ENCODE peak calls at places on chromosomes 11 and 22, in six cellular contexts. C, K, B, Y, N and L are unnamed samples.

GRCh38 chr11:64745523-64746328 is 1.8 kb upstream of the RASGRP2 start:
- DNase-seq in B (peak), K (no peak), Y (no peak), N (no peak), C (no peak), L (no peak)

GRCh38 chr22:22070371-22070824 is 87.8 kb upstream of the TOP3B start:
- DNase-seq in B (no peak), Y (no peak), K (no peak), C (no peak), N (no peak), L (no peak)

GRCh38 chr11:72584293-72584921 is 89.8 kb downstream of the PDE2A start:
- DNase-seq in C (no peak), N (no peak), Y (no peak), K (no peak), B (no peak), L (no peak)

GRCh38 chr11:87114093-87114492 is 76.4 kb downstream of the TMEM135 start:
- DNase-seq in B (no peak), N (no peak), C (no peak), Y (no peak), K (no peak), L (no peak)

GRCh38 chr22:36625102-36625501 is 78.5 kb downstream of the CACNG2 start:
- DNase-seq in C (no peak), N (no peak), B (no peak), Y (no peak), K (no peak), L (no peak)

GRCh38 chr22:39176673-39177455 is 24.4 kb upstream of the CBX7 start:
- DNase-seq in B (no peak), N (no peak), K (no peak), Y (no peak), C (no peak), L (no peak)

GRCh38 chr11:128757886-128758612 is 64.2 kb downstream of the FLI1 start:
- DNase-seq in N (peak), B (no peak), K (no peak), Y (no peak), C (no peak), L (no peak)

GRCh38 chr11:1835671-1836010 is 851 bp downstream of the SYT8 start:
- DNase-seq in K (no peak), Y (no peak), C (no peak), N (no peak), B (no peak), L (no peak)

GRCh38 chr11:112012877-112013276 is 12.3 kb upstream of the DLAT start:
- DNase-seq in C (peak), N (no peak), Y (no peak), K (no peak), B (no peak), L (no peak)

GRCh38 chr22:24134090-24134846 is 47.0 kb upstream of the SUSD2 start:
- DNase-seq in Y (no peak), N (no peak), K (no peak), C (no peak), B (no peak), L (no peak)

GRCh38 chr22:26589367-26589844 is 526 bp downstream of the TPST2 start:
- DNase-seq in C (no peak), Y (no peak), N (no peak), B (peak), K (no peak), L (peak)

GRCh38 chr11:47768090-47768620 is 1.0 kb upstream of the FNBP4 start:
- DNase-seq in N (no peak), B (peak), C (no peak), K (no peak), Y (no peak), L (peak)

GRCh38 chr11:102414559-102414958 is 38.0 kb downstream of the TMEM123 start:
- DNase-seq in C (no peak), N (no peak), B (no peak), Y (no peak), K (no peak), L (no peak)

GRCh38 chr11:129973068-129973467 is 29.6 kb downstream of the PRDM10 start:
- DNase-seq in B (no peak), Y (no peak), K (no peak), N (no peak), C (no peak), L (no peak)

GRCh38 chr22:41308054-41308453 is 6.7 kb downstream of the ZC3H7B start:
- DNase-seq in K (no peak), C (no peak), N (no peak), Y (no peak), B (no peak), L (no peak)

GRCh38 chr11:31809857-31810778 is 1.0 kb downstream of the PAX6 start:
- DNase-seq in C (no peak), K (no peak), B (peak), N (no peak), Y (no peak), L (peak)

GRCh38 chr22:19996694-19997384 is 19.8 kb downstream of the ARVCF start:
- DNase-seq in C (no peak), Y (no peak), K (no peak), B (peak), N (no peak), L (no peak)

GRCh38 chr11:76293189-76293631 is 86.9 kb upstream of the WNT11 start:
- DNase-seq in Y (no peak), B (no peak), K (no peak), N (peak), C (no peak), L (no peak)

GRCh38 chr22:27883656-27884350 is 35.3 kb downstream of the PITPNB start:
- DNase-seq in N (no peak), C (no peak), B (no peak), K (no peak), Y (no peak), L (no peak)

GRCh38 chr22:40436460-40437431 is 66.4 kb downstream of the SGSM3 start:
- DNase-seq in Y (no peak), B (peak), K (peak), C (peak), N (peak), L (no peak)

GRCh38 chr11:819943-820649 is 1.4 kb downstream of the PNPLA2 start:
- DNase-seq in B (peak), K (peak), C (peak), Y (no peak), N (no peak), L (peak)

GRCh38 chr11:46122955-46123354 is 1.7 kb upstream of the PHF21A start:
- DNase-seq in C (peak), K (no peak), B (no peak), Y (no peak), N (no peak), L (no peak)

GRCh38 chr11:14860511-14860910 is 31.5 kb downstream of the CYP2R1 start:
- DNase-seq in N (no peak), C (no peak), B (no peak), Y (no peak), K (no peak), L (no peak)

GRCh38 chr11:126362879-126363655 is 7.6 kb downstream of the ST3GAL4 start:
- DNase-seq in C (no peak), Y (no peak), B (no peak), K (no peak), N (no peak), L (no peak)

GRCh38 chr11:119644502-119644901 is 84.5 kb downstream of the NECTIN1 start:
- DNase-seq in B (no peak), N (no peak), K (no peak), C (no peak), Y (no peak), L (no peak)
- TF ChIP-seq JUND in B (no peak), N (no peak), K (no peak), C (no peak), Y (no peak), L (no peak)

DNA sequence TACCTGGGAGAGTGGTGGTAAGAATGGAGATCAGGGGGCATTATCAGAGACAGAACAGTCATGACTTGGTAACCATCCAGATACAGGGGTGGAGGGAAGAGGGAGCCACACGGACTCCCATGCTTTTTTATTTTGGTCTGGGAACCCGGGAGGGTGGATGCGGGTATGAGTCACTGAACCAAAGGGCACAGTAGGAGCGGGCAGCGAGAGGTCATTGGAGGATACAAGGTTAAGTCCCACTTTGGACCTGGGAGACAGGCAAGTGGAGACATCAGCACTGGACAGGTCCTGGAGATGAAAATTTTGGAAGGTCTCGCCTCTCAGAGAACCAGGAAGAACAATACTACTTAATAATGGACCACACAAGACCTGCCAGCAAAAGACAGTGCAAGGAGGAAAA is 6.7 kb downstream of the HDHD5 start:
- DNase-seq in C (no peak), N (no peak), B (no peak), Y (no peak), K (no peak), L (no peak)
- TF ChIP-seq JUND in C (no peak), N (no peak), B (no peak), Y (no peak), K (no peak), L (no peak)

GRCh38 chr11:94543695-94544581 is at the start of gene FUT4:
- DNase-seq in N (no peak), C (peak), K (peak), Y (peak), B (peak), L (peak)
- TF ChIP-seq JUND in N (no peak), C (no peak), K (peak), Y (no peak), B (no peak), L (no peak)

DNA sequence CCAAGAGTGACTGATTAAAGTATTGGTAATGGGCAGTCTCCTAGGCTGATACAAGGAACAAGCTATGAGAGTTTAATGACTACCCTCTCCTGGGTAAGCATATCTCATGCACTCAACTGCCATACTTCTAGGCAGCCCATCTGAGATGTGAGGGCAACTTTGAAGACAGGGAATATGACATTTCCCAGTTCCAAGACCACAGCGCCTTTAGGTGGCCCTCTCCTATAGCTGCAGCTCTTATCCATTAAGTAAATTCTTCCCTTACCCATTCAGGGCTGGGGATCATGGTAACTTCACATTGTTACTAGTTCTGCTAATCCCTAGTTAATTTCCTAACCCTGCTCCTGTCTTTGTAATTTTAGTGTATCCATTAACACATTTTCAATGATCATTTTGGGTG is 157.3 kb upstream of the CTSC start:
- DNase-seq in K (no peak), N (no peak), C (no peak), Y (no peak), B (no peak), L (peak)
- TF ChIP-seq JUND in K (no peak), N (no peak), C (no peak), Y (no peak), B (no peak), L (no peak)

GRCh38 chr22:49052023-49052538 is 775.6 kb downstream of the BRD1 start:
- DNase-seq in B (no peak), Y (no peak), N (no peak), K (no peak), C (no peak), L (no peak)
- TF ChIP-seq JUND in B (no peak), Y (no peak), N (no peak), K (no peak), C (no peak), L (no peak)